ENCODE peak calls at places on chromosomes 5 and 9, in seven cellular contexts. One of them, this sample, is unnamed.

GRCh38 chr5:174312641-174313040 is 267.1 kb downstream of the NSG2 start:
- DNase-seq in right cardiac atrium: no peak
- DNase-seq in breast epithelium: peak; percentile 30
- DNase-seq in neural progenitor cell: no peak
- DNase-seq in thyroid gland: no peak
- DNase-seq in adrenal gland: no peak
- DNase-seq in CD8-positive, alpha-beta memory T cell: no peak
- DNase-seq in this sample: no peak

GRCh38 chr9:84919498-84919897 is 250.0 kb downstream of the NTRK2 start:
- DNase-seq in right cardiac atrium: no peak
- DNase-seq in breast epithelium: no peak
- DNase-seq in neural progenitor cell: no peak
- DNase-seq in thyroid gland: no peak
- DNase-seq in adrenal gland: no peak
- DNase-seq in CD8-positive, alpha-beta memory T cell: no peak
- DNase-seq in this sample: no peak

GRCh38 chr9:85142461-85143401 is 473.2 kb downstream of the NTRK2 start:
- DNase-seq in right cardiac atrium: peak; percentile 58
- DNase-seq in breast epithelium: no peak
- DNase-seq in neural progenitor cell: peak; percentile 23
- DNase-seq in thyroid gland: peak; percentile 64
- DNase-seq in adrenal gland: peak; percentile 19
- DNase-seq in CD8-positive, alpha-beta memory T cell: no peak
- DNase-seq in this sample: no peak

GRCh38 chr9:135144581-135145108 is 57.2 kb downstream of the OLFM1 start:
- DNase-seq in right cardiac atrium: no peak
- DNase-seq in breast epithelium: no peak
- DNase-seq in neural progenitor cell: no peak
- DNase-seq in thyroid gland: no peak
- DNase-seq in adrenal gland: no peak
- DNase-seq in CD8-positive, alpha-beta memory T cell: no peak
- DNase-seq in this sample: no peak

GRCh38 chr5:42842860-42843641 is 31.4 kb upstream of the SELENOP start:
- DNase-seq in right cardiac atrium: no peak
- DNase-seq in breast epithelium: no peak
- DNase-seq in neural progenitor cell: no peak
- DNase-seq in thyroid gland: no peak
- DNase-seq in adrenal gland: peak; percentile 45
- DNase-seq in CD8-positive, alpha-beta memory T cell: no peak
- DNase-seq in this sample: no peak

GRCh38 chr9:133502112-133502511 is 22.6 kb downstream of the MYMK start:
- DNase-seq in right cardiac atrium: no peak
- DNase-seq in breast epithelium: no peak
- DNase-seq in neural progenitor cell: no peak
- DNase-seq in thyroid gland: no peak
- DNase-seq in adrenal gland: no peak
- DNase-seq in CD8-positive, alpha-beta memory T cell: no peak
- DNase-seq in this sample: no peak

GRCh38 chr5:9454012-9454481 is 91.8 kb downstream of the SEMA5A start:
- DNase-seq in right cardiac atrium: no peak
- DNase-seq in breast epithelium: no peak
- DNase-seq in neural progenitor cell: no peak
- DNase-seq in thyroid gland: no peak
- DNase-seq in adrenal gland: peak; percentile 33
- DNase-seq in CD8-positive, alpha-beta memory T cell: no peak
- DNase-seq in this sample: no peak

GRCh38 chr5:153400931-153401330 is 89.5 kb upstream of the GRIA1 start:
- DNase-seq in right cardiac atrium: no peak
- DNase-seq in breast epithelium: no peak
- DNase-seq in neural progenitor cell: no peak
- DNase-seq in thyroid gland: no peak
- DNase-seq in adrenal gland: no peak
- DNase-seq in CD8-positive, alpha-beta memory T cell: no peak
- DNase-seq in this sample: no peak

GRCh38 chr9:120735415-120736126 is 21.3 kb upstream of the MEGF9 start:
- DNase-seq in right cardiac atrium: no peak
- DNase-seq in breast epithelium: no peak
- DNase-seq in neural progenitor cell: no peak
- DNase-seq in thyroid gland: peak; percentile 39
- DNase-seq in adrenal gland: no peak
- DNase-seq in CD8-positive, alpha-beta memory T cell: no peak
- DNase-seq in this sample: no peak

GRCh38 chr9:4117835-4118610 is 181.8 kb downstream of the GLIS3 start:
- DNase-seq in right cardiac atrium: peak; percentile 73
- DNase-seq in breast epithelium: no peak
- DNase-seq in neural progenitor cell: no peak
- DNase-seq in thyroid gland: no peak
- DNase-seq in adrenal gland: peak; percentile 28
- DNase-seq in CD8-positive, alpha-beta memory T cell: peak; percentile 26
- DNase-seq in this sample: peak; percentile 76

GRCh38 chr5:133817456-133817855 is 151.0 kb downstream of the C5orf15 start:
- DNase-seq in right cardiac atrium: no peak
- DNase-seq in breast epithelium: no peak
- DNase-seq in neural progenitor cell: no peak
- DNase-seq in thyroid gland: no peak
- DNase-seq in adrenal gland: peak; percentile 34
- DNase-seq in CD8-positive, alpha-beta memory T cell: no peak
- DNase-seq in this sample: no peak
- H3K4me3 ChIP-seq in right cardiac atrium: no peak overlapping the region
- H3K4me3 ChIP-seq in breast epithelium: no peak overlapping the region
- H3K4me3 ChIP-seq in neural progenitor cell: no peak overlapping the region
- H3K4me3 ChIP-seq in thyroid gland: no peak overlapping the region
- H3K4me3 ChIP-seq in adrenal gland: no peak overlapping the region
- H3K4me3 ChIP-seq in CD8-positive, alpha-beta memory T cell: no peak overlapping the region
- H3K4me3 ChIP-seq in this sample: no peak overlapping the region

GRCh38 chr9:71895122-71895521 is 15.9 kb downstream of the ABHD17B start:
- DNase-seq in right cardiac atrium: no peak
- DNase-seq in breast epithelium: no peak
- DNase-seq in neural progenitor cell: no peak
- DNase-seq in thyroid gland: no peak
- DNase-seq in adrenal gland: no peak
- DNase-seq in CD8-positive, alpha-beta memory T cell: no peak
- DNase-seq in this sample: no peak
- H3K27ac ChIP-seq in right cardiac atrium: no peak overlapping the region
- H3K27ac ChIP-seq in breast epithelium: no peak overlapping the region
- H3K27ac ChIP-seq in neural progenitor cell: no peak overlapping the region
- H3K27ac ChIP-seq in thyroid gland: no peak overlapping the region
- H3K27ac ChIP-seq in adrenal gland: no peak overlapping the region
- H3K27ac ChIP-seq in CD8-positive, alpha-beta memory T cell: no peak overlapping the region
- H3K27ac ChIP-seq in this sample: no peak overlapping the region

DNA sequence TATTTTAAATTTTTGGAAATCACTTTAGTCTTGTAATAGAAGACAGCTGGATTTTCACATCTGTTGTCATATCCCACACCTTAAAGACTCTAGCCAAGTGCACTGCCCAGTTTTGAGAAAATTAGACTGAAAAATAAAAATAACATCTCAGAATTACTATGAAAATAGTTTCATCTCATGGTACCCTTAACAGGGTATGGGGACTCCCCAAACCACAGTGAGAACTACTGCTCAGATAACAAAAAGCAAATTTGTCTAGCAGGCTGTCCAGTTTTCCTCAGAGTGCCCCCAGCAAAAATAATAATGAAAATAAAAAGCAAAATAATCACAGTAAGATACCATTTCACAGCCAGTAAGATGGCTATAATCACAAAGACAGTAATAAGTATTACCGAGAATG is 6.5 kb downstream of the UBQLN1 start:
- DNase-seq in right cardiac atrium: no peak
- DNase-seq in breast epithelium: no peak
- DNase-seq in neural progenitor cell: no peak
- DNase-seq in thyroid gland: no peak
- DNase-seq in adrenal gland: no peak
- DNase-seq in CD8-positive, alpha-beta memory T cell: no peak
- DNase-seq in this sample: no peak
- H3K4me1 ChIP-seq in right cardiac atrium: peaks cover 5% of the 10 kb centered on the region
- H3K4me1 ChIP-seq in breast epithelium: no peaks in the 10 kb centered on the region
- H3K4me1 ChIP-seq in neural progenitor cell: peaks cover 17% of the 10 kb centered on the region
- H3K4me1 ChIP-seq in thyroid gland: peaks cover 28% of the 10 kb centered on the region
- H3K4me1 ChIP-seq in adrenal gland: peaks cover 72% of the 10 kb centered on the region
- H3K4me1 ChIP-seq in CD8-positive, alpha-beta memory T cell: peaks cover 72% of the 10 kb centered on the region
- H3K4me1 ChIP-seq in this sample: peaks cover 4% of the 10 kb centered on the region

DNA sequence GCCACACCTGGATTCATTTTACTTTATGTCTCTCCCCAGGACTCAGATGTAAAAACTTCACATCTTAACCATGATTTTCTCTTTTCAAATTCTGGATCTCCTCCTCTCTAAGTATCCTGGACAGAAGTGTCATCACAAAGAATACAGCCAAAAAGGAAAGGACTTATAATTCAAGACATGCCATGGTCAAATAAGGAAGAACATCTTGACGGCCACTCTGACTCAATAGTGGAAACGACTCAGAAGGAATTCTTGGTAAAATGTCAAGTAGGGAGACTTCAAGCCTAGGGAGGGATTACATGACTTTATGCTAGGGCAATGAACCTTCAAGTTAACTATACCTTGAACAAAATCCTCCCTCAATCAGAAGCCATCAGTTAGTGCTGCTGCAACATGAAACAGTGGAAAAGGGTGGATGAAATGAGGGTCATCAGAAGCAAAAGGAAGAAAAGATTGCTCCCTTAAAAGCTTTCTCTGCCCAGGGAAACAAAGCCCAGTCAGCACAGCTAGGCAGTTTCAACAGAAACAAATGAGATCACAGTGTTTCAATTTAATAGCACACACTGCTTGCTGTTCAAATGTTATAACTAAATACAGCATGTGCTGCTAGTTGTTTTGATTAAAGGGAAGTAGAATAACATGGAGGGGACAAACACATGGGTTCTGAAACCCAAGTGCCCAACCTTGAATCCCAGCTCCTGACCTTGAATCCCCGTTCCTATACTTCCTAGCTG is 101.4 kb downstream of the LPAR1 start:
- DNase-seq in right cardiac atrium: no peak
- DNase-seq in breast epithelium: no peak
- DNase-seq in neural progenitor cell: no peak
- DNase-seq in thyroid gland: no peak
- DNase-seq in adrenal gland: no peak
- DNase-seq in CD8-positive, alpha-beta memory T cell: no peak
- DNase-seq in this sample: no peak
- H3K4me3 ChIP-seq in right cardiac atrium: no peak overlapping the region
- H3K4me3 ChIP-seq in breast epithelium: no peak overlapping the region
- H3K4me3 ChIP-seq in neural progenitor cell: no peak overlapping the region
- H3K4me3 ChIP-seq in thyroid gland: no peak overlapping the region
- H3K4me3 ChIP-seq in adrenal gland: no peak overlapping the region
- H3K4me3 ChIP-seq in CD8-positive, alpha-beta memory T cell: no peak overlapping the region
- H3K4me3 ChIP-seq in this sample: no peak overlapping the region

DNA sequence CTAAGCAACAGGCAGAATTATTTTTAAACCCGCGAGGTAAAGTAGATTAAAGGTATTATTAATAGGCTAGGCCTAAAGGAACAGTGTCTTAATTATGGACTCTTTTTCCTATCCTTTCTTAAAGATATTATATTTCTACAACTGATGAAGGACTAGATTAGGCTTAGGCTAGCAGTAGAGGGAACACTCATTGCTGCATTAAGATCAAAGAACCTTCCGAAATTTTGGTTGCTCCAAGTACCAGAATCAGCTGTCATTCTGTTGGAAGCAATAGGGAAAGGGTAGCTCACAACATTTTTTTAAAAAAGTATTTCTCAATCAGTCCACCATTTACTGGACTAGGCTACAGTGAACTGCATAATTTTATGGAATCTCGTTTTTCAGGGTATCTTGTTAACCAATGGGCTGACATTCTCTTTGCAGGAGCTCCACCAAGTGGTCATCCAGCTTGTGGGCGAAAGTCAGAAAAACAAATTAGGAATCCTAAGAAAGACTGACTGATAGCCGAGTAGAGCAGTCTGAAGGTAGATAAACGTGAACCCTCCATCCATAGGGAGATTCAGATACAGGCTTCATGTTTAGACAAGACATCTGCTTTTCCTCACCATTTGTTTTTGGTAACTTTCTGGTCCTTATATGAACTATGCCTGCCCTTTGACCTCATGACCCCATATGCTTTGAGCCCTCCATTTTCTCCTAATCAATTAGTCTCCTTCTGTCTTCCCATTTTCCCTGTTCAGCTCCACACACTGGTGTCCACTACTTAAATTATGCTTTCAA is 103.6 kb upstream of the CHD1 start:
- DNase-seq in right cardiac atrium: peak; percentile 62
- DNase-seq in breast epithelium: no peak
- DNase-seq in neural progenitor cell: peak; percentile 74
- DNase-seq in thyroid gland: peak; percentile 67
- DNase-seq in adrenal gland: peak; percentile 75
- DNase-seq in CD8-positive, alpha-beta memory T cell: no peak
- DNase-seq in this sample: no peak
- H3K27ac ChIP-seq in right cardiac atrium: peak overlapping the region; percentile 34
- H3K27ac ChIP-seq in breast epithelium: peak overlapping the region; percentile 69
- H3K27ac ChIP-seq in neural progenitor cell: no peak overlapping the region
- H3K27ac ChIP-seq in thyroid gland: no peak overlapping the region
- H3K27ac ChIP-seq in adrenal gland: peak overlapping the region; percentile 30
- H3K27ac ChIP-seq in CD8-positive, alpha-beta memory T cell: peak overlapping the region; percentile 57
- H3K27ac ChIP-seq in this sample: peak overlapping the region; percentile 71

GRCh38 chr9:23783509-23783908 is 42.5 kb downstream of the ELAVL2 start:
- DNase-seq in right cardiac atrium: no peak
- DNase-seq in breast epithelium: no peak
- DNase-seq in neural progenitor cell: no peak
- DNase-seq in thyroid gland: no peak
- DNase-seq in adrenal gland: no peak
- DNase-seq in CD8-positive, alpha-beta memory T cell: no peak
- DNase-seq in this sample: no peak

GRCh38 chr9:23777328-23777727 is 48.7 kb downstream of the ELAVL2 start:
- DNase-seq in right cardiac atrium: no peak
- DNase-seq in breast epithelium: no peak
- DNase-seq in neural progenitor cell: no peak
- DNase-seq in thyroid gland: no peak
- DNase-seq in adrenal gland: no peak
- DNase-seq in CD8-positive, alpha-beta memory T cell: no peak
- DNase-seq in this sample: no peak

GRCh38 chr9:23775549-23775948 is 50.5 kb downstream of the ELAVL2 start:
- DNase-seq in right cardiac atrium: no peak
- DNase-seq in breast epithelium: no peak
- DNase-seq in neural progenitor cell: no peak
- DNase-seq in thyroid gland: no peak
- DNase-seq in adrenal gland: no peak
- DNase-seq in CD8-positive, alpha-beta memory T cell: no peak
- DNase-seq in this sample: no peak

GRCh38 chr9:23781111-23781510 is 44.9 kb downstream of the ELAVL2 start:
- DNase-seq in right cardiac atrium: no peak
- DNase-seq in breast epithelium: no peak
- DNase-seq in neural progenitor cell: no peak
- DNase-seq in thyroid gland: no peak
- DNase-seq in adrenal gland: no peak
- DNase-seq in CD8-positive, alpha-beta memory T cell: no peak
- DNase-seq in this sample: no peak

DNA sequence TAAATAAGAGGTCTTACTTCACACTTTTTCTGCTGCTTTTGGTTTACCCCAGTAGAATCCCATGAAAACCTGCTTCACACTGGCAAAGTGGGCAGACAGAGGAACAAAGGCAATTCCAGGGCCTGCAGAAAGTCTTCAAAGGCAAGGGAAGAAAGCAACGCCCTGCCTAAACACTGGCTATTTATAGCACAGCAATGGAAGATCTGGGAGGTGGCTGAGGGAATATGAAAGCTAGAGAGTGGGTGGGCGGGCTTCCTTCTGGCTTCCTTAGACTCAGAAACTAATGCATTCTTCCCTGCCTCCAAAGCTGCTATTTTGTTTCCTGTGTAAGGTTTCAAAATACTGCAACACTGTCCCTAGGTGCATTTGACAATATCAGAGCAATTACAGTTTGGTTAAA is 46.8 kb downstream of the ELAVL2 start:
- DNase-seq in right cardiac atrium: no peak
- DNase-seq in breast epithelium: no peak
- DNase-seq in neural progenitor cell: peak; percentile 57
- DNase-seq in thyroid gland: no peak
- DNase-seq in adrenal gland: no peak
- DNase-seq in CD8-positive, alpha-beta memory T cell: no peak
- DNase-seq in this sample: no peak
- H3K4me1 ChIP-seq in right cardiac atrium: peaks cover 3% of the 10 kb centered on the region
- H3K4me1 ChIP-seq in breast epithelium: no peaks in the 10 kb centered on the region
- H3K4me1 ChIP-seq in neural progenitor cell: peaks cover 39% of the 10 kb centered on the region
- H3K4me1 ChIP-seq in thyroid gland: no peaks in the 10 kb centered on the region
- H3K4me1 ChIP-seq in adrenal gland: no peaks in the 10 kb centered on the region
- H3K4me1 ChIP-seq in CD8-positive, alpha-beta memory T cell: no peaks in the 10 kb centered on the region
- H3K4me1 ChIP-seq in this sample: no peaks in the 10 kb centered on the region